ENCODE peak calls at places on chromosomes 3 and 15, in seven cellular contexts. Q, Y, F, T, J, L and E are unnamed samples.

GRCh38 chr15:42932833-42933515 is 12.4 kb upstream of the TTBK2 start:
- DNase-seq in T (no peak), L (no peak), Y (no peak), F (no peak), J (no peak), Q (peak; percentile 40), E (no peak)

GRCh38 chr3:115961390-115961789 is 338.1 kb downstream of the GAP43 start:
- DNase-seq in J (no peak), Y (no peak), L (no peak), T (no peak), F (no peak), Q (no peak), E (no peak)

GRCh38 chr3:27729748-27730611 is 7.9 kb upstream of the EOMES start:
- DNase-seq in Q (no peak), J (no peak), L (no peak), F (no peak), T (no peak), Y (no peak), E (no peak)

GRCh38 chr15:85956515-85957275 is 123.0 kb upstream of the AGBL1 start:
- DNase-seq in F (no peak), J (no peak), Y (no peak), L (no peak), T (no peak), Q (no peak), E (no peak)

GRCh38 chr15:74552761-74553441 is 11.9 kb downstream of the ARID3B start:
- DNase-seq in F (no peak), Q (no peak), J (no peak), T (no peak), Y (no peak), L (no peak), E (no peak)

GRCh38 chr3:114365909-114366308 is 72.1 kb downstream of the TIGIT start:
- DNase-seq in T (no peak), J (no peak), F (no peak), Q (no peak), Y (no peak), L (no peak), E (no peak)

GRCh38 chr3:16300881-16301359 is 35.9 kb downstream of the OXNAD1 start:
- DNase-seq in Q (no peak), J (no peak), F (no peak), T (peak; percentile 35), L (no peak), Y (no peak), E (no peak)

GRCh38 chr3:99413504-99413903 is 224.9 kb upstream of the COL8A1 start:
- DNase-seq in Y (no peak), F (no peak), T (no peak), Q (peak; percentile 80), J (no peak), L (no peak), E (no peak)

GRCh38 chr3:62128028-62128427 is 245.3 kb downstream of the FEZF2 start:
- DNase-seq in Q (no peak), J (no peak), T (no peak), L (no peak), Y (no peak), F (no peak), E (no peak)

GRCh38 chr3:156761007-156761406 is 65.1 kb upstream of the LEKR1 start:
- DNase-seq in Q (no peak), F (no peak), Y (no peak), T (no peak), J (no peak), L (no peak), E (no peak)

GRCh38 chr15:38079236-38079635 is 144.8 kb downstream of the TMCO5A start:
- DNase-seq in J (no peak), Q (no peak), F (no peak), Y (no peak), T (no peak), L (no peak), E (no peak)

GRCh38 chr3:53570709-53571108 is 76.3 kb downstream of the CACNA1D start:
- DNase-seq in F (no peak), T (no peak), Y (no peak), L (no peak), Q (no peak), J (no peak), E (peak; percentile 35)

GRCh38 chr15:34708422-34708821 is 46.4 kb downstream of the GJD2 start:
- DNase-seq in L (no peak), T (no peak), F (no peak), J (no peak), Y (no peak), Q (peak; percentile 69), E (no peak)

GRCh38 chr3:19025441-19025840 is 122.9 kb upstream of the KCNH8 start:
- DNase-seq in J (no peak), L (no peak), Y (no peak), T (no peak), Q (no peak), F (no peak), E (no peak)

GRCh38 chr15:35933531-35933930 is 387.6 kb upstream of the DPH6 start:
- DNase-seq in Q (no peak), T (no peak), F (no peak), Y (no peak), L (no peak), J (no peak), E (no peak)

GRCh38 chr15:101250931-101251829 is 668 bp downstream of the CHSY1 start:
- DNase-seq in Y (no peak), L (peak; percentile 91), T (no peak), J (no peak), F (no peak), Q (no peak), E (no peak)

GRCh38 chr3:24086597-24087369 is 141.7 kb downstream of the NR1D2 start:
- DNase-seq in J (no peak), L (no peak), F (no peak), Y (no peak), T (no peak), Q (no peak), E (no peak)

GRCh38 chr3:71066849-71067261 is 516.7 kb downstream of the FOXP1 start:
- DNase-seq in J (no peak), T (no peak), Q (peak; percentile 53), L (no peak), Y (peak; percentile 22), F (no peak), E (peak; percentile 15)

GRCh38 chr3:78496458-78496857 is 1271.3 kb downstream of the ROBO1 start:
- DNase-seq in Q (no peak), J (no peak), F (no peak), T (no peak), L (no peak), Y (no peak), E (no peak)

GRCh38 chr15:57591822-57592367 is at the start of gene MYZAP:
- DNase-seq in J (peak; percentile 53), Y (no peak), T (peak; percentile 82), F (peak; percentile 70), L (peak; percentile 86), Q (peak; percentile 51), E (peak; percentile 50)
- TF ChIP-seq POLR2A in J (peak; percentile 75), Y (no peak), T (peak; percentile 36), F (peak; percentile 91), L (no peak), Q (peak; percentile 51), E (no peak)

GRCh38 chr3:184255291-184256039 is 5.9 kb downstream of the CAMK2N2 start:
- DNase-seq in T (no peak), L (no peak), Y (no peak), F (no peak), Q (no peak), J (no peak), E (peak; percentile 76)

GRCh38 chr3:184250167-184250828 is 826 bp downstream of the EEF1AKMT4 start:
- DNase-seq in Q (peak; percentile 89), F (peak; percentile 79), J (peak; percentile 89), Y (peak; percentile 64), T (peak; percentile 95), L (peak; percentile 93), E (peak; percentile 97)

GRCh38 chr3:184248454-184249411 is at the start of gene ALG3:
- DNase-seq in T (peak; percentile 89), J (peak; percentile 73), F (peak; percentile 88), L (peak; percentile 94), Y (peak; percentile 77), Q (peak; percentile 83), E (peak; percentile 82)

GRCh38 chr3:184249412-184250166 is at the start of gene EEF1AKMT4:
- DNase-seq in Q (peak; percentile 97), J (peak; percentile 96), L (peak; percentile 98), Y (peak; percentile 95), F (peak; percentile 94), T (peak; percentile 98), E (peak; percentile 98)
- TF ChIP-seq POLR2A in Q (no peak), J (peak; percentile 42), L (no peak), Y (peak; percentile 19), F (peak; percentile 46), T (no peak), E (peak; percentile 51)

GRCh38 chr3:127889461-127889863 is 25.6 kb upstream of the KBTBD12 start:
- DNase-seq in F (no peak), J (no peak), Q (no peak), Y (no peak), L (no peak), T (no peak), E (no peak)
- TF ChIP-seq POLR2A in F (no peak), J (no peak), Q (no peak), Y (no peak), L (no peak), T (no peak), E (no peak)

GRCh38 chr3:48558446-48559134 is 2.0 kb upstream of the PFKFB4 start:
- DNase-seq in Q (no peak), Y (no peak), L (peak; percentile 85), T (peak; percentile 43), J (no peak), F (peak; percentile 45), E (no peak)

GRCh38 chr3:48555231-48555948 is 1.2 kb downstream of the PFKFB4 start:
- DNase-seq in Q (no peak), J (no peak), Y (no peak), F (no peak), L (peak; percentile 65), T (no peak), E (no peak)

GRCh38 chr3:48553886-48554845 is 2.4 kb downstream of the PFKFB4 start:
- DNase-seq in Q (no peak), T (no peak), J (no peak), F (no peak), Y (no peak), L (peak; percentile 52), E (no peak)

GRCh38 chr3:48556796-48557626 is at the start of gene PFKFB4:
- DNase-seq in L (peak; percentile 99), Q (peak; percentile 99), F (peak; percentile 99), Y (peak; percentile 99), J (peak; percentile 99), T (peak; percentile 100), E (peak; percentile 89)

DNA sequence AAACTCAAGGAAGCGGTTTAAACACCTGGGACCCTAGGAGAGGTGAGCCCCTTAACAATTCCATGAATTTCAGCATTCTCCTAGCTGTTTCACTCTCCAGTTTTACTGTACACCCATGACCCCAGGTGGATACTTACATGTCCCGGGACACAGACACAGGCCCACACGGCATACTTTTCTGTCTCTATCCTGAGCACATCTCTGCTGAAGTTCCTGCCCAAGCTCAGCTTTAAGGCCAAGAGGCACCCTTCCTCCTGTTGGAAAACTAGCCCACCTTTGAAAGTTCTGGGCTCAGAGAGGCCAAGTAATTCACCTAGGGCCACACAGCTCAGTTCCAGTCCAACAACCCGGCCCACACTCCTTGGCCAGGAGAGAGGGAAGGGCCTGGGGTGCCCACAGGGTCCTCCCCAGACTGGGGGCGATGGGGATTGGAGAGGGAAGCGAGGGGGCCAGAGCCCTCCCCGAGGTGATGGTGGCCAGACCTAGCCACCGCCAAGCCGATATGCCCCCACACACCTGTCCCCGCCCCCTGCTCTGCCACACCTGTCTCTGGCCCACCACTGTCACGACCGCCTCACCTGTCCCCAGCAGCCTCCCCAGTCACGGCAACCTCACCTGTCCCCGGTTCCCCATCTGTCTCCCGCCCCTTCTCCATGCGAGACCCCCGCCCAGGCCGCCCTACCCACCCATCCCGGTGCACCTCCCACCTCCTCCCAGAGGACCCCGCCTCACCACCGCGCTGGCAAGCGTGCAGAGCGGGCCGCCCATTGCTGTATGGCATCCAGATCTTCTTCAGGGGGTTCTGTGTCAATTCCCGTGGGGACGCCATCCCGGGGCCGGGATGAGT is 431 bp downstream of the PFKFB4 start:
- DNase-seq in F (no peak), J (peak; percentile 28), Q (no peak), T (no peak), L (no peak), Y (no peak), E (no peak)
- TF ChIP-seq POLR2A in F (no peak), J (peak; percentile 48), Q (peak; percentile 24), T (peak; percentile 30), L (no peak), Y (no peak), E (peak; percentile 51)